ENCODE peak calls at places on chromosomes 4 and X, in four cellular contexts. E, T, K and J are unnamed samples.

GRCh38 chrX:109709129-109709631 is 23.9 kb downstream of the ACSL4 start:
- DNase-seq in T (peak), K (no peak), E (no peak), J (no peak)

GRCh38 chr4:185244763-185245162 is 35.4 kb downstream of the SNX25 start:
- DNase-seq in E (no peak), K (no peak), T (no peak), J (no peak)

GRCh38 chr4:176271749-176272148 is 2.7 kb upstream of the ASB5 start:
- DNase-seq in K (no peak), T (peak), E (no peak), J (no peak)

GRCh38 chr4:84530449-84530848 is 31.4 kb upstream of the NKX6-1 start:
- DNase-seq in K (no peak), T (peak), E (peak), J (no peak)

GRCh38 chr4:89000392-89000791 is 56.6 kb downstream of the FAM13A start:
- DNase-seq in T (no peak), E (no peak), K (no peak), J (no peak)

GRCh38 chr4:90181644-90182043 is 54.5 kb downstream of the CCSER1 start:
- DNase-seq in E (no peak), K (no peak), T (no peak), J (no peak)

GRCh38 chr4:18366762-18367358 is 345.3 kb upstream of the LCORL start:
- DNase-seq in K (no peak), E (no peak), T (peak), J (no peak)

GRCh38 chrX:116239944-116240391 is 69.4 kb downstream of the AGTR2 start:
- DNase-seq in K (no peak), E (no peak), T (no peak), J (no peak)

GRCh38 chr4:64969081-64969480 is 559.8 kb upstream of the TECRL start:
- DNase-seq in K (no peak), E (no peak), T (no peak), J (no peak)

GRCh38 chrX:68599256-68600152 is 48.0 kb upstream of the STARD8 start:
- DNase-seq in K (no peak), E (no peak), T (peak), J (no peak)

DNA sequence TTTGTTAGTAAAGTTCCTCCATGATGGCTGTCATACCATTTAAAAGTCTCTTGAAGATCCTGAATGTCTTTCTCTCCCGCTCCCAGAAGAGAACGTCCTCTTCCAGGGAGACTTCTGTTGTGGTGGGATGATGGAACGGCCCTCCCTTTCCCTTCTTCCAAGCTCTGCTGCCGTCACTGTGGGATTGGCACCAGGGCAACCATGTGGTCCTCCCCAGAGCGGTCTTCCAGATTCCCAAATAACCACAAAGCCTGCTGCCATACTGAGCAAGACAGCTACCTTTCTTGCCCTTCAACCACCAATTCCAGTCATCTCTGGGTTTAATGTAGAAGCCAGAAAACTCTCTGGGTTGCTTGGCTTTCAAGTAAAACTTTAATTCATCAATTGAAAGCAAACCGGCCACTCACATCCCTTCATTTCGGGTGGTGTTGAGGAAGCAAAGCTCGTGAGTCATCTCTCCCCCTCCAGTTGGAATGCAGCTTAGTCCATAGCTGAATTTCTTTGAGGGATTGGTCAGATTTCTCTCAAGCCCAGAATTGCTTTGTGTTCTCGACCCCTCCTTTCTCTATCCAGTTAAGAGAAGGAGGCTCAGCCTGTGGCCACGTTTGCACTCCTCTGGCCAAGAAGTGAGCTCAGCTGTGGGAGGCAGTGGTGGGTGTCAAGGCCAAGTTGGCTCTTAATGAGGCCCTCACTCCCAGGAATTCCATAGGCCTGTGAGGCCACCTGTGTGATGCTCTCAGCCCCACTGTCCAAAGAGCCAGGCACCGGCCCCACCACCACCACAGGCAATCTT is 36.9 kb downstream of the FHDC1 start:
- DNase-seq in T (peak), K (no peak), E (no peak), J (no peak)
- H3K27ac ChIP-seq in T (peak), K (no peak), E (no peak), J (no peak)

GRCh38 chrX:36534900-36535299 is 473.3 kb upstream of the FAM47C start:
- DNase-seq in E (no peak), T (no peak), K (no peak), J (no peak)
- H3K27ac ChIP-seq in E (no peak), T (no peak), K (no peak), J (no peak)

DNA sequence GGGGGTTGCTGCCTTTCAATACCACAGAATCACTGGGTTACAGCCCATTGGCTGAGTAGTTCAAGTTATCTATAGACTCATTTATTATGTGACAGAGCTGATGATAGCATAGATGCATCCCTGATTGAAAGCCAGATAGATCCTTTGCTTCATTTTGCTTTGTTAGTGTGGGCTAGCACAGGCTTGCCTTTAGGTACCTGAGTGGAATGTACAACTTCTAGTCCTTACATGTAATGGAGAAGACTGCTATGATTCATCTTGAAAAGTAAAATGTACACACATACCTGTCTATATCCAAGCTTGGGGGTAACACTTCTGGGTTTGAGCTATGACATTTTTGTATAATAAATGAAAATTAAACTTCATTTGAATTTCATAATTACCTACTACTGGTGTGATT is 226.0 kb upstream of the FTHL17 start:
- DNase-seq in T (no peak), E (no peak), K (no peak), J (no peak)
- H3K27ac ChIP-seq in T (no peak), E (no peak), K (no peak), J (no peak)

GRCh38 chrX:13659057-13659456 is 6.1 kb downstream of the TCEANC start:
- DNase-seq in T (peak), E (no peak), K (no peak), J (no peak)
- H3K27ac ChIP-seq in T (no peak), E (no peak), K (peak), J (no peak)

DNA sequence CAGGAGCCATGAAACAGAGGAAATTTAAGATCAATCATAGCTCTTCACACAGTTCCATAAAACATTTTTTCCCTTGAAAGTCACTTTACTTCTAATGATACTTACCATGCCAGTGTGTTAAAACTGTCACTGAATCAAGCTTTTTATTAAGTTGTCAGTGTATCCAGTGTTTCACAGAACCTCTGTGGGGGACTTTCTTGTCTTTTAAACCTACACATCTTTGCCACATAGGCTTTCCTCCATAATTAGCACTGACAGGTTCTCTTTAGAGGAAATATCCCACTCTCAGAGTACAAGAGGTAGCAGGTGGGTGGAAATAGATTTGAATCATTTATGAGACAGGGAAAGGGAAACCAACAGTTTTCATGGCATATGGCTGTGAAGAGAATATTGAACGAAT is 25.8 kb upstream of the DYNLT3 start:
- DNase-seq in E (no peak), K (no peak), T (no peak), J (no peak)
- H3K27ac ChIP-seq in E (no peak), K (no peak), T (no peak), J (no peak)

DNA sequence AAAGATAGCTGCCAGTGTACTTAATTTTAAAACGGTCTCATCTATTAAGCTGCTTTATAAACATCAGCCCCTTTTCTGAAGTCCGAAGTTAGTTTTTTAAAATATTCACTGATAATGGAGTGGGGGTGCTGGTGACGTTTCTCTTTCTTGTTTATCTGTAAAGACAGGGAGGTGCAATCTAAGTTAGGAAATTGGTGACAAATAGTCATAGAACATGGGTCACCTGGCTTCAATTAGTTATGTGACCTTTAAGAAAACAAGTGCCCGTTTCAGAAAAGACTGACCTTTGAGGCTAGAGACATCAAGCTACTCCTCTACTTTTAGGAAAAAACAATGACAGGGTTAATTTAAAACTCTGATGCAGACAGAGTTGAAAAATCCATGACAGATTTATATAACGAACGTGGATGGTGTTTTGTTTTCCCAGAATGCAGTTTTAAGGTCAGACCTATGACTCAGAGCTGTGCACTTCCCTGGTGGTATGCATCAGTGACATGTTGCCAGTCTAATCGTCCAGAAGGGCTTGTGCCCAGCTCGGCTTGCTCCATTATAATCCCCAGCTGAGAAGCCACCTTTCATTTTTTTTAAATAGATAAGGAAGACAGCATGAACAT is 38.2 kb downstream of the FHL1 start:
- DNase-seq in K (no peak), E (no peak), T (peak), J (no peak)
- H3K27ac ChIP-seq in K (peak), E (no peak), T (no peak), J (no peak)

GRCh38 chr4:39970559-39971270 is 7.0 kb downstream of the PDS5A start:
- DNase-seq in K (no peak), T (no peak), E (no peak), J (no peak)
- H3K27ac ChIP-seq in K (no peak), T (no peak), E (peak), J (no peak)